ENCODE peak calls at places on chromosomes 11 and 22, in four cellular contexts. Y is fibroblast of lung, D is choroid plexus epithelial cell, I is AG09309. G is an unnamed sample.

GRCh38 chr11:103812680-103813079 is 223.8 kb upstream of the DDI1 start:
- DNase-seq in D (peak; percentile 58), I (no peak), Y (no peak), G (no peak)

GRCh38 chr22:48353116-48353947 is 1474.3 kb downstream of the BRD1 start:
- DNase-seq in D (no peak), I (no peak), Y (no peak), G (peak; percentile 57)

GRCh38 chr22:21701384-21701971 is 34.1 kb downstream of the YPEL1 start:
- DNase-seq in I (no peak), D (no peak), Y (no peak), G (peak; percentile 18)

GRCh38 chr22:44697423-44698179 is 4.4 kb upstream of the PRR5 start:
- DNase-seq in I (no peak), Y (peak; percentile 54), D (peak; percentile 68), G (peak; percentile 99)

GRCh38 chr22:29632672-29633071 is 29.2 kb downstream of the NF2 start:
- DNase-seq in Y (no peak), I (no peak), D (no peak), G (no peak)

GRCh38 chr11:115990004-115990447 is 485.8 kb upstream of the CADM1 start:
- DNase-seq in D (no peak), I (no peak), Y (no peak), G (no peak)

GRCh38 chr22:49394116-49394785 is 433.4 kb downstream of the BRD1 start:
- DNase-seq in Y (no peak), I (no peak), D (no peak), G (no peak)

GRCh38 chr11:105027671-105028070 is 4.7 kb upstream of the CASP5 start:
- DNase-seq in D (no peak), I (no peak), Y (no peak), G (no peak)

GRCh38 chr11:503179-503981 is 3.7 kb downstream of the RNH1 start:
- DNase-seq in D (peak; percentile 58), I (no peak), Y (peak; percentile 18), G (peak; percentile 96)

GRCh38 chr11:7905961-7906429 is 25.1 kb downstream of the OR10A6 start:
- DNase-seq in I (no peak), D (no peak), Y (no peak), G (no peak)

GRCh38 chr22:40819741-40820140 is 595 bp upstream of the SLC25A17 start:
- DNase-seq in D (peak; percentile 51), Y (peak; percentile 15), I (no peak), G (peak; percentile 61)

GRCh38 chr22:43000441-43001175 is 14.3 kb downstream of the PACSIN2 start:
- DNase-seq in D (no peak), I (no peak), Y (peak; percentile 80), G (no peak)

GRCh38 chr22:42662114-42663021 is 13.2 kb upstream of the CYB5R3 start:
- DNase-seq in D (peak; percentile 66), I (no peak), Y (peak; percentile 36), G (peak; percentile 97)

GRCh38 chr11:44931466-44931865 is 19.2 kb downstream of the TP53I11 start:
- DNase-seq in I (no peak), Y (no peak), D (no peak), G (no peak)

GRCh38 chr11:38191101-38191500 is 1593.1 kb upstream of the RAG2 start:
- DNase-seq in I (no peak), Y (no peak), D (peak; percentile 13), G (peak; percentile 51)

GRCh38 chr11:100942016-100942415 is 187.6 kb downstream of the PGR start:
- DNase-seq in D (peak; percentile 48), Y (peak; percentile 23), I (no peak), G (no peak)

GRCh38 chr11:70470127-70470526 is 71.8 kb downstream of the CTTN start:
- DNase-seq in I (no peak), Y (peak; percentile 80), D (peak; percentile 39), G (peak; percentile 32)

GRCh38 chr11:133833101-133833898 is 12.0 kb downstream of the SPATA19 start:
- DNase-seq in I (no peak), D (no peak), Y (no peak), G (peak; percentile 71)

GRCh38 chr11:133829566-133829965 is 15.7 kb downstream of the SPATA19 start:
- DNase-seq in Y (no peak), I (no peak), D (no peak), G (no peak)

GRCh38 chr11:133832096-133833081 is 12.9 kb downstream of the SPATA19 start:
- DNase-seq in Y (no peak), D (no peak), I (no peak), G (peak; percentile 75)

GRCh38 chr11:133828861-133829260 is 16.5 kb downstream of the SPATA19 start:
- DNase-seq in D (no peak), I (no peak), Y (no peak), G (no peak)

GRCh38 chr11:133830931-133831907 is 14.1 kb downstream of the SPATA19 start:
- DNase-seq in I (no peak), Y (no peak), D (no peak), G (no peak)
- TF ChIP-seq CTCF in I (no peak), Y (no peak), D (peak; percentile 12), G (no peak)

GRCh38 chr11:102314784-102315183 is 2.5 kb upstream of the BIRC3 start:
- DNase-seq in Y (no peak), I (no peak), D (no peak), G (no peak)
- TF ChIP-seq CTCF in Y (no peak), I (no peak), D (no peak), G (no peak)

DNA sequence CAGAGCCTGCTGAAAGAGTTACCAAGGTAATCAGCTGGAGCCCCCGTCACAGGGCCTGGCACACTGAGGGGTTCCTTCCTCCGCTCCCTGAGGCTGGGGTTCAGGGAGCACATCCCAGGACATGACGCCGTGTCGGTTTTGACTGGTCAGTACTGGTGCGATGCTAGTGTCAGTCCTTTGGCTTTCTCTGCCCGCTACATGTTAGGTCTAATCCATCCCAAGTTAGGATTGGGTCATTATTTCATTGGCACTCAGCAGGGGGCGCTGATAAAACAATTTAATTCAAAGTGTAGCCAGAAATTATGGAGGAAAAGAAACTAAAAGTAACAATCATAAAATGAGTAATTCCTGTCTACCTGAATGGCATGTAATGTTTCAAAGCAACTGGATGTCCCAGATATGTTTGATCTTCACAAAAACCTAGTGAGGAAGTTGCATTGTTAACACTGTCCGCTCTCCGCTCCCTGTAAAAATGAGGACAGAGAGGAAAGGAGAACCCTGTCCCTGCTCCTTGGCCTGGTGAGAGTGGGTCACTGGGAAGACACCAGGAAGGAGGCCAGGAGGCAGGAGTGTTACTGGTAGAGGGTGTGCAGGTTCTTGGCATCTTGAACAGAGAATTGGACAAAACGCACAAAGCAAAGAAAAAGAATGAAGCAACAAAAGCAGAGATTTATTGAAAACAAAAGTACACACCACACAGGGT is 27.1 kb downstream of the TSKU start:
- DNase-seq in D (peak; percentile 60), Y (no peak), I (no peak), G (peak; percentile 85)
- TF ChIP-seq CTCF in D (peak; percentile 59), Y (peak; percentile 68), I (peak; percentile 61), G (peak; percentile 74)

DNA sequence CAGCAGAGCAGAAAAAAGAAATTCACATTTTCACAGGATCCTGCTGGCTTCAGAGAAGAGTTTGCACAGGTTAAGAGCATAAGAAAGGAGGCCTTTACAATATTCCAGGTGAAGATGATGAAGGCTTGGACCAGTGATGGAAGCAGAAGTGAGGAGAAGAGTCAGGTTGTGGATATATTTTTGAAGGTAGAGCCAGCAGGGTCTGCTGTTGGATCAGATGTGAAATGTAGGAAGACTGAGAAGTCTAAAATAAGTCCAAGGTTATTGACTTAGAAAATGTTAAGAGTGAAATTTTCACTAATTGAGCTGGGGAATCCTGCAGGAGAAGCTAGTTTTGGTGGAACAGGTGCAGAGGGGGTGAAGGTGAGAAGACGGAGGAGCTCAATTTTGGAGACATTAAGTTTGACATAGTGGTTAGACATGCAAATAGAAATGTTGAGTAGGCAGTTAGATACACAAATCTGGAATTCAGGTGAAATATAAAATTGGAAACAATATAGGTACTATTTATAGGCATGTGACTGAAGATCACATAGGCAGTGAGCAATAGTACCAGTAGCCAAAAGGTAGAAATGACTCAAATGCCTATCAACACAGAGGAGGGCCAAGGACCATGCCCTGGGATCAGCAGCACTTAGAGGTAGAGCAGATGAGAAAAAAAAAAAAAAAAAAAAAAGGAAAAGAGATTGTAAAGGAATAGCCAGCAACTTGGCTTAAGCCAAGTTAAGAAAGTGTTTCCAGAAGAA is 252.0 kb downstream of the AASDHPPT start:
- DNase-seq in I (no peak), Y (no peak), D (peak; percentile 42), G (no peak)
- TF ChIP-seq CTCF in I (peak; percentile 15), Y (peak; percentile 35), D (peak; percentile 50), G (peak; percentile 37)

GRCh38 chr11:85810871-85811611 is at the start of gene SYTL2:
- DNase-seq in Y (peak; percentile 61), D (no peak), I (no peak), G (peak; percentile 92)
- TF ChIP-seq CTCF in Y (no peak), D (no peak), I (no peak), G (no peak)

GRCh38 chr22:27638329-27639179 is 163.0 kb downstream of the MN1 start:
- DNase-seq in I (no peak), Y (no peak), D (no peak), G (no peak)

GRCh38 chr22:27635852-27636251 is 165.7 kb downstream of the MN1 start:
- DNase-seq in I (no peak), D (no peak), Y (no peak), G (peak; percentile 78)

GRCh38 chr22:27635435-27635834 is 166.1 kb downstream of the MN1 start:
- DNase-seq in D (no peak), I (no peak), Y (no peak), G (no peak)

GRCh38 chr22:27637604-27638003 is 164.0 kb downstream of the MN1 start:
- DNase-seq in I (no peak), D (peak; percentile 61), Y (peak; percentile 56), G (peak; percentile 78)

GRCh38 chr22:27636716-27637503 is 164.6 kb downstream of the MN1 start:
- DNase-seq in I (no peak), D (no peak), Y (no peak), G (no peak)
- TF ChIP-seq CTCF in I (no peak), D (no peak), Y (no peak), G (no peak)

GRCh38 chr11:59822989-59823566 is 12.5 kb upstream of the MRPL16 start:
- DNase-seq in D (peak; percentile 76), I (peak; percentile 20), Y (peak; percentile 50), G (peak; percentile 75)
- TF ChIP-seq CTCF in D (peak; percentile 74), I (peak; percentile 56), Y (peak; percentile 69), G (peak; percentile 56)

DNA sequence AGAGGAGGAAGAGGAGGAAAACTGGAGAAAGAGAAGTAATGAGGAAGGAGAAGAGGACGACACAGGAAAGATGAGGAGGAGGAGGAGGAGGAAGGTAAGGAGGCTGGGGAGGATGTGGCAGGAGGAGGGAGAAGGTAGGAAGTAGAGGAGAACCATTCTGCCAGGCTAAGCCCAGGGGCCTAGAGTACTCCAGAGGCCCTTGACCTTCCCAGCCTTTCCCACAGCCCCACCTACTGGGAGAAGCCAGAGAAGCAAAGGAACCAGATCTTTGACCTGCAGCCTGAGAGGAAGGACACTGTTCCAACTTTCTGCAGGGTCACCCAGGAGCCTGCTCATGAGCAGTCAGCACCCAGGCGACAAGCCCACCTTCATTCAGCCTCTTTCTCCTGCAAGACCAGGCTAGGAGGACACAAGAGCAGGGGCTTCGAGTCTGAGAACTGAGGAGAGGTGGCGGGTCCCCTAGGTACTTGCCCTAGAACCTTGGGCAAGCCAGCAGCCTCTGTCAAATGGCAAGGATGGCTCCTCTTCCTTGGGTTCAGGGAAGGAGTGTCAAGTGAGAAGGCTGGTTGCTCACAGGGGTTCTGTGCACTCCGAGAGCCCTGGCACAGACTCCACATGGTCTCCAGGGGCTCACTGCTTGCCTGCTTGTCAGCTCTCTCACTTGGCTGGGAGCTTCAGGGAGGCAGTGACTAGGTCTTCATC is 27.9 kb upstream of the OAF start:
- DNase-seq in Y (no peak), D (no peak), I (no peak), G (no peak)
- TF ChIP-seq CTCF in Y (peak; percentile 39), D (peak; percentile 39), I (peak; percentile 36), G (peak; percentile 48)

G was measured in osteoblast.